ENCODE peak calls at places on chromosomes 16 and 17, in seven cellular contexts. H is T1000, I is fibroblast of gingiva, N is EL, Y is NCI-H1092, A is tibial nerve, Z is HEK293T. B is an unnamed sample.
A peak's percentile ranks its signal among the peaks of the same experiment; 100 is the strongest.

GRCh38 chr17:59254742-59255141 is 34.4 kb downstream of the GDPD1 start:
- DNase-seq in H (no peak), I (no peak), N (no peak), Y (no peak), A (no peak), Z (no peak), B (no peak)

GRCh38 chr16:85296859-85297698 is 184.8 kb upstream of the CIBAR2 start:
- DNase-seq in H (no peak), I (peak; percentile 10), N (peak; percentile 45), Y (peak; percentile 27), A (no peak), Z (peak; percentile 68), B (peak; percentile 78)

GRCh38 chr17:13671771-13672170 is 70.0 kb upstream of the HS3ST3A1 start:
- DNase-seq in H (no peak), I (no peak), N (peak; percentile 36), Y (no peak), A (no peak), Z (no peak), B (no peak)

GRCh38 chr16:88681084-88681680 is 5.1 kb downstream of the SNAI3 start:
- DNase-seq in H (no peak), I (no peak), N (no peak), Y (no peak), A (no peak), Z (peak; percentile 61), B (peak; percentile 77)

GRCh38 chr16:50252874-50253510 is 13.4 kb upstream of the ADCY7 start:
- DNase-seq in H (no peak), I (no peak), N (no peak), Y (no peak), A (no peak), Z (no peak), B (no peak)

GRCh38 chr16:75379911-75380847 is 53.1 kb downstream of the CFDP1 start:
- DNase-seq in H (no peak), I (no peak), N (no peak), Y (no peak), A (peak; percentile 19), Z (no peak), B (peak; percentile 49)

GRCh38 chr17:51640108-51640622 is 379.8 kb downstream of the UTP18 start:
- DNase-seq in H (no peak), I (no peak), N (no peak), Y (no peak), A (no peak), Z (peak; percentile 36), B (peak; percentile 21)

GRCh38 chr17:7307686-7308624 is 527 bp downstream of the EIF5A start:
- DNase-seq in H (no peak), I (peak; percentile 45), N (peak; percentile 38), Y (no peak), A (no peak), Z (no peak), B (no peak)

GRCh38 chr17:59565959-59566324 is 532 bp downstream of the DHX40 start:
- DNase-seq in H (peak; percentile 62), I (peak; percentile 66), N (peak; percentile 81), Y (peak; percentile 53), A (peak; percentile 34), Z (peak; percentile 83), B (peak; percentile 80)

B was measured in GM13976.